ENCODE peak calls at places on chromosomes 12 and 14, in four cellular contexts. J is transverse colon, C is NCI-H345, O is brain microvascular endothelial cell. W is an unnamed sample.

GRCh38 chr14:70127186-70127585 is 61.6 kb downstream of the SLC8A3 start:
- DNase-seq in J (no peak), C (no peak), O (no peak), W (no peak)

GRCh38 chr12:27870939-27871338 is 90.9 kb upstream of the MANSC4 start:
- DNase-seq in J (no peak), C (no peak), O (peak; percentile 70), W (no peak)

GRCh38 chr12:69240625-69240984 is 1.2 kb downstream of the CPSF6 start:
- DNase-seq in J (no peak), C (peak; percentile 20), O (no peak), W (no peak)

GRCh38 chr12:93377252-93377542 is 528 bp upstream of the NUDT4 start:
- DNase-seq in J (no peak), C (no peak), O (no peak), W (no peak)

GRCh38 chr12:12357697-12358476 is 1.0 kb downstream of the BORCS5 start:
- DNase-seq in J (no peak), C (no peak), O (peak; percentile 22), W (peak; percentile 28)

GRCh38 chr12:70393787-70394519 is 27.9 kb downstream of the KCNMB4 start:
- DNase-seq in J (no peak), C (no peak), O (peak; percentile 28), W (no peak)

GRCh38 chr12:550473-551260 is 90.9 kb downstream of the B4GALNT3 start:
- DNase-seq in J (no peak), C (no peak), O (no peak), W (no peak)

GRCh38 chr14:52563120-52563519 is 10.5 kb downstream of the GPR137C start:
- DNase-seq in J (no peak), C (no peak), O (peak; percentile 51), W (no peak)

GRCh38 chr12:123034865-123035264 is 54.4 kb downstream of the ARL6IP4 start:
- DNase-seq in J (no peak), C (no peak), O (peak; percentile 79), W (no peak)

GRCh38 chr14:96089401-96089800 is 50.2 kb downstream of the C14orf132 start:
- DNase-seq in J (no peak), C (no peak), O (no peak), W (no peak)

GRCh38 chr12:3336606-3337311 is 154.2 kb upstream of the PRMT8 start:
- DNase-seq in J (no peak), C (peak; percentile 63), O (no peak), W (no peak)

GRCh38 chr12:6229224-6229748 is 29.1 kb downstream of the CD9 start:
- DNase-seq in J (peak; percentile 89), C (no peak), O (no peak), W (no peak)

GRCh38 chr14:90483551-90483950 is 86.7 kb downstream of the CALM1 start:
- DNase-seq in J (peak; percentile 49), C (peak; percentile 79), O (no peak), W (no peak)

GRCh38 chr12:50803230-50803629 is 39.3 kb downstream of the ATF1 start:
- DNase-seq in J (no peak), C (no peak), O (no peak), W (no peak)

GRCh38 chr12:6020930-6021329 is 75.9 kb upstream of the ANO2 start:
- DNase-seq in J (no peak), C (peak; percentile 60), O (no peak), W (no peak)

GRCh38 chr12:120214626-120215356 is 13.9 kb upstream of the RPLP0 start:
- DNase-seq in J (no peak), C (no peak), O (no peak), W (no peak)

GRCh38 chr12:72586456-72586855 is 314.3 kb downstream of the TRHDE start:
- DNase-seq in J (no peak), C (no peak), O (no peak), W (no peak)

GRCh38 chr14:80364274-80364673 is 153.0 kb upstream of the DIO2 start:
- DNase-seq in J (no peak), C (no peak), O (no peak), W (no peak)

GRCh38 chr14:90970167-90970600 is 90.3 kb downstream of the RPS6KA5 start:
- DNase-seq in J (no peak), C (no peak), O (no peak), W (no peak)

GRCh38 chr12:56155256-56155845 is 2.8 kb upstream of the MYL6 start:
- DNase-seq in J (no peak), C (no peak), O (no peak), W (no peak)

GRCh38 chr12:106114084-106115068 is 24.4 kb downstream of the NUAK1 start:
- DNase-seq in J (no peak), C (no peak), O (no peak), W (no peak)

GRCh38 chr14:102323102-102323501 is 3.6 kb downstream of the ZNF839 start:
- DNase-seq in J (peak; percentile 56), C (peak; percentile 40), O (peak; percentile 79), W (peak; percentile 44)

GRCh38 chr14:105059035-105059916 is 6.0 kb downstream of the GPR132 start:
- DNase-seq in J (no peak), C (no peak), O (no peak), W (no peak)

GRCh38 chr14:65879218-65880009 is 466.9 kb downstream of the FUT8 start:
- DNase-seq in J (no peak), C (no peak), O (peak; percentile 1), W (no peak)

GRCh38 chr12:6996040-6996441 is 22.2 kb downstream of the LPCAT3 start:
- DNase-seq in J (no peak), C (no peak), O (peak; percentile 35), W (no peak)

GRCh38 chr14:94447986-94448808 is 4.4 kb downstream of the SERPINA11 start:
- DNase-seq in J (no peak), C (no peak), O (no peak), W (no peak)

GRCh38 chr12:16562413-16562812 is 43.5 kb downstream of the LMO3 start:
- DNase-seq in J (no peak), C (no peak), O (no peak), W (no peak)

GRCh38 chr12:49131973-49132461 is 822 bp upstream of the TUBA1B start:
- DNase-seq in J (peak; percentile 26), C (no peak), O (no peak), W (no peak)

GRCh38 chr12:53974084-53975018 is at the start of gene HOTAIR:
- DNase-seq in J (no peak), C (peak; percentile 18), O (no peak), W (peak; percentile 58)

GRCh38 chr12:131060011-131060703 is 106.5 kb downstream of the ADGRD1 start:
- DNase-seq in J (no peak), C (no peak), O (no peak), W (no peak)

GRCh38 chr14:29820785-29821184 is 106.9 kb downstream of the PRKD1 start:
- DNase-seq in J (no peak), C (no peak), O (no peak), W (no peak)

GRCh38 chr12:106145539-106146447 is 7.0 kb upstream of the NUAK1 start:
- DNase-seq in J (peak; percentile 74), C (no peak), O (no peak), W (no peak)

GRCh38 chr12:70962226-70962794 is 41.8 kb upstream of the PTPRR start:
- DNase-seq in J (no peak), C (no peak), O (no peak), W (no peak)

W was measured in germinal center.